ENCODE peak calls at places on chromosomes 13 and 19, in eight cellular contexts. E, A, Y, T, C, M, N and L are unnamed samples.

GRCh38 chr13:109998808-109999528 is 212.6 kb upstream of the IRS2 start:
- DNase-seq in E (no peak), A (peak), Y (no peak), T (peak), C (peak), M (no peak), N (peak), L (no peak)

GRCh38 chr19:35869327-35870123 is 1.2 kb downstream of the APLP1 start:
- DNase-seq in E (no peak), A (peak), Y (peak), T (peak), C (peak), M (no peak), N (peak), L (peak)

GRCh38 chr19:56266060-56266459 is 6.5 kb upstream of the EDDM13 start:
- DNase-seq in E (no peak), A (no peak), Y (no peak), T (no peak), C (no peak), M (no peak), N (no peak), L (no peak)

GRCh38 chr19:14164088-14164487 is 27.7 kb upstream of the ASF1B start:
- DNase-seq in E (no peak), A (no peak), Y (no peak), T (no peak), C (no peak), M (no peak), N (no peak), L (no peak)

GRCh38 chr13:71290963-71291937 is 575.8 kb downstream of the DACH1 start:
- DNase-seq in E (no peak), A (no peak), Y (peak), T (peak), C (peak), M (no peak), N (peak), L (peak)

GRCh38 chr13:94858856-94859811 is 146.8 kb upstream of the SOX21 start:
- DNase-seq in E (no peak), A (peak), Y (peak), T (peak), C (peak), M (peak), N (peak), L (peak)

GRCh38 chr13:21637296-21637695 is 33.3 kb upstream of the MICU2 start:
- DNase-seq in E (no peak), A (peak), Y (peak), T (no peak), C (peak), M (no peak), N (peak), L (peak)

GRCh38 chr13:53198017-53198416 is 169.4 kb downstream of the OLFM4 start:
- DNase-seq in E (no peak), A (no peak), Y (no peak), T (no peak), C (no peak), M (no peak), N (no peak), L (no peak)

GRCh38 chr19:35045667-35046300 is 4.3 kb downstream of the HPN start:
- DNase-seq in E (no peak), A (no peak), Y (peak), T (peak), C (peak), M (no peak), N (peak), L (peak)

GRCh38 chr13:26340812-26341211 is 86.9 kb downstream of the CDK8 start:
- DNase-seq in E (no peak), A (peak), Y (no peak), T (no peak), C (peak), M (no peak), N (peak), L (no peak)

GRCh38 chr13:26348966-26349365 is 95.0 kb downstream of the CDK8 start:
- DNase-seq in E (no peak), A (no peak), Y (no peak), T (no peak), C (no peak), M (no peak), N (no peak), L (no peak)

GRCh38 chr13:26343816-26344215 is 89.9 kb downstream of the CDK8 start:
- DNase-seq in E (no peak), A (no peak), Y (no peak), T (no peak), C (no peak), M (no peak), N (no peak), L (no peak)

GRCh38 chr13:26342898-26343297 is 89.0 kb downstream of the CDK8 start:
- DNase-seq in E (no peak), A (no peak), Y (no peak), T (no peak), C (no peak), M (no peak), N (no peak), L (no peak)

DNA sequence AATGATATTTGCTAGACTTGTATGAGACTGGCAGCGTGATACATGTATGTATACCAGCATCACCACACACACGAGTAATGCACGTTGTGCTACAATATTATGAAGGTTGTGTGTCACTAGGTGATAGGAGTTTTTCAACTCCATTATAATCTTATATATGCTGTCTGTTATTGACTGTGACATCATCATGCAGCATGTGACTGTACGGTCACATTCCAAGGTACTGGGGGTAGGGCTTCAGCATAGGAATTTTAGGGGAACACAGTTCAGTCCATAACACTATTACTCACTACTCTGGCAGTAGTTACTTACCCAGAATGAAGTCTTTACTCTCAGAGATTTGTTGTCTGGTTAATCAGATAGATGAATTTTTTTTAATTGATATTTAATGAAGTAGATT is 91.1 kb downstream of the CDK8 start:
- DNase-seq in E (no peak), A (no peak), Y (no peak), T (no peak), C (peak), M (no peak), N (peak), L (no peak)
- H3K4me3 ChIP-seq in E (no peak), A (no peak), Y (no peak), T (no peak), C (no peak), M (no peak), N (no peak), L (no peak)

DNA sequence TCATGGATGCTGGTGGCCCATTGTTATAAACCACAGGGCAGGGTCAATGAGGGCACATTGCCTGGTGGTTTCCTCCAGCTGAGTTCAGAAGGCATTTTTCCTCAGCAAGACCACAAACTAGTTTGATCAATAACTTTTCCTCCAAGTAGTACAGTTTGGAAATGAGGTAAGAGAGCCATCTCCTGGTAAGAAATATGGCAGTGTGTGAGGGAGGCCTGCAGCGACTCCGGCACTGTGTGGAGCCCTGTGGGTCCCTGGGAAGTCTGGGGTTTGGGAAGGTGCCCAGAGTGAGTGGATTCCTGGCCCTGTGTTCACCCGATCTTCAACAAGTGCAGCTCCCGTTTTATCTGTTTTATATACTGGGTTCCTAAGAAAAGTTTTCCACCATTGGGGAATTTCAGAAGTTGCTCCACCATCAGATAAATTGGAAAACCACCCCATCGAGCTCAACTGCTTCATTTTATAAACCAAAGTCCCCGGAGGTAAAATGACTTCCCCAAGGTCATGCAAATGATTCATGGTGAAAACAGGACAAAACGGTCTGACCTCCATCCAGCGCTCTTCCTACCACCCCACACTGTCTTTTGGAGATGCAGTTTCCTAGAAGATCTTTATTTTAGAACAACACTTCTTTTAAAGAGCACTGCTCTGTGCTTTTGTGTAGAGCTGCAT is 148.4 kb downstream of the KATNAL1 start:
- DNase-seq in E (no peak), A (peak), Y (no peak), T (peak), C (peak), M (peak), N (peak), L (no peak)
- TF ChIP-seq CTCF in E (peak), A (peak), Y (peak), T (peak), C (peak), M (peak), N (peak), L (peak)

GRCh38 chr19:45102481-45102880 is 9.5 kb downstream of the PPP1R37 start:
- DNase-seq in E (no peak), A (no peak), Y (no peak), T (no peak), C (no peak), M (no peak), N (no peak), L (no peak)
- H3K4me3 ChIP-seq in E (no peak), A (no peak), Y (no peak), T (no peak), C (no peak), M (no peak), N (no peak), L (no peak)

GRCh38 chr19:41792513-41793413 is 3.6 kb upstream of the CEACAM3 start:
- DNase-seq in E (no peak), A (peak), Y (peak), T (peak), C (peak), M (no peak), N (peak), L (peak)
- TF ChIP-seq CTCF in E (peak), A (peak), Y (peak), T (peak), C (peak), M (no peak), N (peak), L (peak)